ENCODE peak calls at places on chromosomes 11 and 22, in eight cellular contexts. Q is cardiac fibroblast; L is suprapubic skin; B is left lung; W is CD4-positive, alpha-beta T cell; I is kidney; J is type B pancreatic cell; M is GM12865. T is an unnamed sample.

GRCh38 chr11:70488171-70488570 is 89.8 kb downstream of the CTTN start:
- DNase-seq in B (no peak), L (no peak), Q (no peak), I (peak), W (no peak), J (no peak), M (no peak), T (no peak)

GRCh38 chr11:64152841-64153691 is 12.8 kb downstream of the MACROD1 start:
- DNase-seq in I (peak), B (peak), Q (peak), L (no peak), W (peak), M (peak), J (no peak), T (peak)

GRCh38 chr22:28771195-28771791 is 1.2 kb upstream of the CCDC117 start:
- DNase-seq in L (no peak), W (no peak), M (no peak), Q (no peak), I (no peak), J (no peak), B (no peak), T (no peak)

GRCh38 chr11:69746140-69746539 is 29.0 kb downstream of the FGF4 start:
- DNase-seq in B (no peak), J (no peak), M (no peak), W (no peak), Q (no peak), I (no peak), L (no peak), T (no peak)

GRCh38 chr22:44193537-44193896 is 12.8 kb downstream of the PARVG start:
- DNase-seq in J (no peak), I (no peak), L (no peak), B (no peak), M (peak), Q (no peak), W (no peak), T (no peak)

GRCh38 chr11:57237204-57237681 is at the start of gene APLNR:
- DNase-seq in Q (no peak), M (no peak), B (no peak), L (no peak), W (no peak), J (no peak), I (no peak), T (peak)

GRCh38 chr11:47445840-47446239 is 3.1 kb downstream of the RAPSN start:
- DNase-seq in J (no peak), I (no peak), Q (no peak), B (no peak), W (no peak), L (no peak), M (no peak), T (no peak)

GRCh38 chr11:113179181-113179701 is 135.1 kb upstream of the TTC12 start:
- DNase-seq in B (no peak), J (no peak), Q (no peak), L (no peak), I (no peak), W (no peak), M (no peak), T (no peak)

GRCh38 chr22:49807780-49808708 is 19.6 kb downstream of the BRD1 start:
- DNase-seq in Q (peak), W (peak), B (no peak), J (no peak), L (no peak), I (no peak), M (no peak), T (no peak)

GRCh38 chr11:13207665-13208594 is 69.7 kb upstream of the BMAL1 start:
- DNase-seq in Q (peak), I (peak), J (no peak), B (peak), M (peak), L (no peak), W (peak), T (no peak)

GRCh38 chr11:76777922-76778321 is 5.2 kb upstream of the TSKU start:
- DNase-seq in Q (no peak), I (no peak), M (no peak), L (no peak), J (no peak), W (no peak), B (no peak), T (no peak)

GRCh38 chr22:38911434-38911833 is 39.4 kb upstream of the CBX6 start:
- DNase-seq in B (no peak), M (no peak), Q (no peak), W (no peak), I (no peak), L (no peak), J (no peak), T (no peak)

GRCh38 chr22:19448076-19448607 is 631 bp upstream of the C22orf39 start:
- DNase-seq in J (no peak), Q (peak), I (no peak), M (peak), L (no peak), W (no peak), B (no peak), T (no peak)

GRCh38 chr11:76850815-76851214 is 9.9 kb upstream of the ACER3 start:
- DNase-seq in L (no peak), W (no peak), Q (peak), M (no peak), B (no peak), I (no peak), J (no peak), T (no peak)

GRCh38 chr11:131999955-132000354 is 629.5 kb downstream of the NTM start:
- DNase-seq in L (no peak), I (no peak), Q (no peak), M (no peak), W (no peak), B (no peak), J (no peak), T (no peak)

GRCh38 chr11:28654191-28654590 is 546.0 kb downstream of the METTL15 start:
- DNase-seq in M (no peak), I (no peak), B (no peak), Q (no peak), W (no peak), L (no peak), J (no peak), T (no peak)

GRCh38 chr11:27427183-27427980 is 45.2 kb downstream of the LGR4 start:
- DNase-seq in B (no peak), W (no peak), I (no peak), L (no peak), Q (peak), J (no peak), M (no peak), T (no peak)

GRCh38 chr11:69017951-69018350 is 4.9 kb upstream of the MRGPRF start:
- DNase-seq in J (no peak), M (no peak), L (no peak), W (no peak), Q (no peak), B (no peak), I (no peak), T (no peak)

GRCh38 chr11:119584193-119585037 is 144.6 kb downstream of the NECTIN1 start:
- DNase-seq in Q (peak), J (peak), B (peak), L (no peak), I (peak), W (no peak), M (peak), T (no peak)

GRCh38 chr11:72821221-72821919 is 7.2 kb downstream of the ATG16L2 start:
- DNase-seq in I (no peak), W (no peak), B (no peak), Q (no peak), J (no peak), L (no peak), M (peak), T (no peak)

GRCh38 chr11:95692526-95693270 is 96.9 kb downstream of the FAM76B start:
- DNase-seq in W (no peak), B (no peak), L (no peak), Q (peak), J (no peak), M (peak), I (no peak), T (no peak)

GRCh38 chr11:2998073-2998850 is 6.1 kb upstream of the NAP1L4 start:
- DNase-seq in W (no peak), J (no peak), I (no peak), B (no peak), M (no peak), L (peak), Q (no peak), T (no peak)

GRCh38 chr22:49147171-49147570 is 680.5 kb downstream of the BRD1 start:
- DNase-seq in W (no peak), B (no peak), Q (no peak), L (peak), J (no peak), M (no peak), I (no peak), T (no peak)

DNA sequence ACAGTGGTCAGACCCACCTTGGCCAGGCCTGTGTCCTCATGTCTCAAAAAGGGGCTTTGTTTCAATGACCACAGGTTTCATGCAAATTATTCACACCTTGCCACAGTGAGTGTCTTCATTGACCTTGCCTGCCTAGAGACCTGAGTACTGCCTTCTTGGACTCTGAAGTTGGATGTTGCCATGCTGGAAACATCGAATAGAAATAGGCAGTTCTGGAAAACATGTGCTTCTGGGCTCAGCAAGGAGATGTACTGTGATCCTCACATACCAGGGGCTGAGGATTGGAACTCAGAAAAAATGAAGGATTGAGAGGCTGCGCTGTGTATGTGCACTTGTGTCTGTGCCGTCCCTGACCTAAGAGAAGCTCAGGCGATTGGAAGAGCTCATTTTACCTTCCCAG is 9.6 kb upstream of the NRIP3 start:
- DNase-seq in Q (no peak), B (no peak), L (no peak), J (no peak), I (no peak), W (no peak), M (no peak), T (no peak)
- TF ChIP-seq CTCF in Q (no peak), B (no peak), L (no peak), J (no peak), I (no peak), W (no peak), M (no peak), T (no peak)

GRCh38 chr11:130428271-130428670 is at the start of gene ADAMTS8:
- DNase-seq in W (no peak), Q (no peak), J (no peak), M (no peak), L (no peak), B (no peak), I (no peak), T (no peak)

GRCh38 chr11:130428692-130429681 is 578 bp upstream of the ADAMTS8 start:
- DNase-seq in L (no peak), M (no peak), B (no peak), I (no peak), J (no peak), W (no peak), Q (no peak), T (no peak)

GRCh38 chr11:130427049-130427388 is 1.4 kb downstream of the ADAMTS8 start:
- DNase-seq in J (no peak), Q (no peak), B (no peak), I (no peak), L (no peak), M (no peak), W (no peak), T (no peak)

GRCh38 chr11:130426223-130427048 is 2.0 kb downstream of the ADAMTS8 start:
- DNase-seq in I (peak), M (no peak), J (no peak), L (no peak), Q (no peak), W (no peak), B (no peak), T (no peak)

GRCh38 chr11:130427581-130428211 is 713 bp downstream of the ADAMTS8 start:
- DNase-seq in L (no peak), J (no peak), Q (no peak), B (no peak), M (no peak), I (no peak), W (no peak), T (no peak)
- TF ChIP-seq CTCF in L (no peak), J (peak), Q (peak), B (no peak), M (no peak), I (peak), W (no peak), T (no peak)

DNA sequence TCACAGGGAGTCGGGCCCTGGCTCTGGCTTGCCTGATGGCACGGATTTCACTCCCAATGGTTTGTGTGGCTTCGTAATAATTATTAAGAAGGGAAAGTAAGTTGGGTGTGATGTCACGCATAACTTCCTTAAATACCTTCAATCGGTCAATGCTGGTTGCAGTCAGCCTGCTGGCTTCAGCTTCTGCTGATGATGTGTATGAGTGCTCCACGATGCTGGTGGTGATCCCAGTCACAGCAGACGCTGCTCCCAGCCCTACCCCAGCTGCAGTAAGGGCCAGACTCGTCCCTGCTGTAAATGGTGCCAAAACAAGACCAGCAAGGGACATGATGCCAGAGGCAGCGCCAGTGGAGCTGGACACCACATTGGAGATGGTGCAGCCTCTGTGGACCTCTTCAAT is 19.1 kb downstream of the APOL3 start:
- DNase-seq in M (no peak), I (no peak), B (no peak), W (no peak), J (no peak), Q (no peak), L (no peak), T (no peak)
- TF ChIP-seq CTCF in M (no peak), I (no peak), B (no peak), W (no peak), J (no peak), Q (no peak), L (no peak), T (no peak)

DNA sequence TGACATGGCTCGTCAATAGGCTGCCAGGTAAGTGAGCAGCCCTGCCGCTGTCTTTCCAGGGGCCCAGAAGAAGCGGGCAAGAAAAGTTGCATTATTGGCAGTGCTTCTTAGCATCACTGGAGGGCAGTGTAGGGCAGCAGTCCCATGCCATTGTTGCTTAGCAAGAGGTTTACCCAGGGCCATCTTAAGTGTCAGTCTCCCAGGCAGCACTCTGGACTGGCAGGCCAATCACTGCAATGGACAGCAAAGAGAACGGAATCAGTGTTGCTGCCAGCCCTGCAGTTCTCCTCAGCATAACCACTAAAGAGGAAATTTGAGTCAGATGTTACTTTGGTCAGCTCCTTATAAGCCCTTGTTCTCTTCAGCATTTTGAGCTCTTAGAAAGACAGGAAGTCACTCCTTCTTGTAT is 13.4 kb upstream of the GRK2 start:
- DNase-seq in M (peak), B (no peak), Q (peak), W (no peak), L (no peak), J (no peak), I (no peak), T (no peak)
- TF ChIP-seq CTCF in M (peak), B (peak), Q (peak), W (peak), L (no peak), J (peak), I (peak), T (peak)

DNA sequence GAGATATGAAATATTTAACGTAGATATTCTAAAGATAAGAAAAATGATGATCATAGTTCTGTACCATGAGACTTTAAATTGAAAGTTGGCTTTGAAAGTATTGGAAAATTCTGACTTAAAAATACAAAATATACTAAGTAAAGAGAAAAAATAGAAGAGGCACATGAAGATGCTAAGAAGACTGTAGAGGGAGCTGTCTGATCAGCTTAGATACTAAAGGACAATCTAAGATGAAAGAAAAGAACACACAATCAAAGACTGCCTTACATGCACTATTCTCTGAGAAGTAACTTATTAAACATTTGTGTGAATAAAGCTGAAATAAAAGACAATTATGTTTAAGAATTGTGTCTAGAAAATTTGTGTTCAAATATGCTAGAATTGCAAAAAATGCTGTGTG is 55.1 kb downstream of the RBMXL2 start:
- DNase-seq in Q (peak), W (no peak), B (no peak), J (no peak), M (no peak), I (no peak), L (no peak), T (no peak)
- TF ChIP-seq CTCF in Q (peak), W (no peak), B (no peak), J (peak), M (no peak), I (peak), L (no peak), T (no peak)

GRCh38 chr11:100932474-100933100 is 197.0 kb downstream of the PGR start:
- DNase-seq in Q (peak), B (no peak), M (peak), W (no peak), L (no peak), J (no peak), I (no peak), T (no peak)
- TF ChIP-seq CTCF in Q (peak), B (no peak), M (no peak), W (no peak), L (no peak), J (peak), I (peak), T (no peak)

GRCh38 chr11:35363246-35364100 is 55.9 kb downstream of the SLC1A2 start:
- DNase-seq in W (no peak), M (no peak), B (no peak), L (peak), J (no peak), I (no peak), Q (peak), T (no peak)

GRCh38 chr11:35365395-35365794 is 54.0 kb downstream of the SLC1A2 start:
- DNase-seq in Q (no peak), J (no peak), W (no peak), L (no peak), I (no peak), M (no peak), B (no peak), T (no peak)

GRCh38 chr11:35360059-35360530 is 59.3 kb downstream of the SLC1A2 start:
- DNase-seq in L (no peak), W (no peak), B (no peak), Q (no peak), I (no peak), M (no peak), J (no peak), T (no peak)

GRCh38 chr11:35364101-35364780 is 55.1 kb downstream of the SLC1A2 start:
- DNase-seq in I (peak), B (peak), L (peak), M (no peak), W (no peak), J (no peak), Q (peak), T (no peak)

GRCh38 chr11:35362571-35362980 is 56.8 kb downstream of the SLC1A2 start:
- DNase-seq in L (no peak), M (no peak), I (no peak), J (no peak), B (no peak), W (no peak), Q (no peak), T (no peak)
- TF ChIP-seq CTCF in L (peak), M (no peak), I (no peak), J (no peak), B (no peak), W (no peak), Q (no peak), T (no peak)

T was measured in natural killer cell.